ENCODE peak calls at places on chromosomes 13 and 19, in nine cellular contexts. L, F, B, I, T, C, P, X and E are unnamed samples.

GRCh38 chr13:63048648-63049047 is 1633.0 kb upstream of the PCDH20 start:
- DNase-seq in X (no peak), P (no peak), L (no peak), I (no peak), C (no peak), B (no peak), F (no peak), T (no peak), E (no peak)

GRCh38 chr13:91904597-91904996 is 506.2 kb downstream of the GPC5 start:
- DNase-seq in P (no peak), L (peak), C (no peak), X (no peak), T (no peak), I (no peak), B (no peak), F (no peak), E (no peak)

GRCh38 chr19:4971424-4971793 is 2.5 kb downstream of the KDM4B start:
- DNase-seq in T (no peak), P (peak), X (no peak), F (peak), C (peak), I (peak), B (peak), L (peak), E (peak)

GRCh38 chr19:7633619-7634018 is at the start of gene PCP2:
- DNase-seq in F (no peak), B (no peak), L (no peak), X (no peak), T (no peak), P (no peak), I (no peak), C (no peak), E (no peak)

GRCh38 chr13:20609145-20609544 is 42.2 kb downstream of the IFT88 start:
- DNase-seq in F (no peak), B (no peak), P (no peak), I (peak), L (peak), X (no peak), C (no peak), T (peak), E (no peak)

GRCh38 chr13:48431431-48431830 is 18.5 kb upstream of the LPAR6 start:
- DNase-seq in L (peak), F (no peak), C (no peak), X (no peak), I (peak), P (no peak), T (peak), B (no peak), E (no peak)

GRCh38 chr13:93023929-93024328 is 202.7 kb upstream of the GPC6 start:
- DNase-seq in I (no peak), F (no peak), L (no peak), P (no peak), B (no peak), X (no peak), T (no peak), C (no peak), E (no peak)

GRCh38 chr13:21402586-21403307 is 56.4 kb downstream of the ZDHHC20 start:
- DNase-seq in I (peak), C (no peak), X (no peak), L (peak), T (peak), F (no peak), P (no peak), B (no peak), E (no peak)

GRCh38 chr13:113118328-113119021 is 4.1 kb upstream of the F10 start:
- DNase-seq in T (no peak), F (no peak), P (no peak), B (no peak), I (no peak), X (no peak), C (no peak), L (no peak), E (no peak)

GRCh38 chr19:13164370-13165090 is 14.3 kb downstream of the IER2 start:
- DNase-seq in X (peak), P (peak), C (peak), I (peak), B (no peak), F (peak), L (peak), T (peak), E (peak)

GRCh38 chr19:46487802-46488445 is 7.7 kb downstream of the PNMA8B start:
- DNase-seq in P (peak), C (peak), I (peak), L (peak), F (peak), B (peak), X (peak), T (peak), E (peak)

GRCh38 chr13:57716295-57716694 is 84.8 kb downstream of the PCDH17 start:
- DNase-seq in B (no peak), L (no peak), P (no peak), T (no peak), I (no peak), F (no peak), X (no peak), C (peak), E (no peak)

GRCh38 chr19:18675779-18676178 is 7.7 kb upstream of the CRTC1 start:
- DNase-seq in T (no peak), I (peak), X (no peak), C (peak), L (no peak), B (no peak), P (peak), F (peak), E (no peak)

GRCh38 chr13:46062190-46062589 is 9.6 kb upstream of the ZC3H13 start:
- DNase-seq in P (no peak), X (no peak), C (no peak), B (no peak), T (peak), I (peak), L (peak), F (no peak), E (no peak)

GRCh38 chr13:44668707-44669106 is 92.6 kb upstream of the TSC22D1 start:
- DNase-seq in F (no peak), L (peak), I (peak), T (peak), P (no peak), C (no peak), X (no peak), B (no peak), E (no peak)

GRCh38 chr19:1082165-1082927 is 12.8 kb downstream of the POLR2E start:
- DNase-seq in T (peak), I (peak), P (peak), X (peak), C (peak), B (no peak), F (peak), L (no peak), E (peak)

GRCh38 chr13:106619688-106620555 is 52.0 kb upstream of the ARGLU1 start:
- DNase-seq in L (peak), C (peak), T (peak), P (peak), F (peak), X (peak), I (peak), B (peak), E (peak)

GRCh38 chr13:21741396-21741795 is 70.5 kb downstream of the FGF9 start:
- DNase-seq in P (no peak), C (no peak), T (no peak), B (no peak), F (no peak), X (no peak), I (no peak), L (no peak), E (no peak)

GRCh38 chr13:40211586-40211968 is 454.9 kb downstream of the FOXO1 start:
- DNase-seq in C (no peak), B (no peak), P (no peak), X (no peak), I (no peak), T (no peak), L (no peak), F (no peak), E (no peak)

DNA sequence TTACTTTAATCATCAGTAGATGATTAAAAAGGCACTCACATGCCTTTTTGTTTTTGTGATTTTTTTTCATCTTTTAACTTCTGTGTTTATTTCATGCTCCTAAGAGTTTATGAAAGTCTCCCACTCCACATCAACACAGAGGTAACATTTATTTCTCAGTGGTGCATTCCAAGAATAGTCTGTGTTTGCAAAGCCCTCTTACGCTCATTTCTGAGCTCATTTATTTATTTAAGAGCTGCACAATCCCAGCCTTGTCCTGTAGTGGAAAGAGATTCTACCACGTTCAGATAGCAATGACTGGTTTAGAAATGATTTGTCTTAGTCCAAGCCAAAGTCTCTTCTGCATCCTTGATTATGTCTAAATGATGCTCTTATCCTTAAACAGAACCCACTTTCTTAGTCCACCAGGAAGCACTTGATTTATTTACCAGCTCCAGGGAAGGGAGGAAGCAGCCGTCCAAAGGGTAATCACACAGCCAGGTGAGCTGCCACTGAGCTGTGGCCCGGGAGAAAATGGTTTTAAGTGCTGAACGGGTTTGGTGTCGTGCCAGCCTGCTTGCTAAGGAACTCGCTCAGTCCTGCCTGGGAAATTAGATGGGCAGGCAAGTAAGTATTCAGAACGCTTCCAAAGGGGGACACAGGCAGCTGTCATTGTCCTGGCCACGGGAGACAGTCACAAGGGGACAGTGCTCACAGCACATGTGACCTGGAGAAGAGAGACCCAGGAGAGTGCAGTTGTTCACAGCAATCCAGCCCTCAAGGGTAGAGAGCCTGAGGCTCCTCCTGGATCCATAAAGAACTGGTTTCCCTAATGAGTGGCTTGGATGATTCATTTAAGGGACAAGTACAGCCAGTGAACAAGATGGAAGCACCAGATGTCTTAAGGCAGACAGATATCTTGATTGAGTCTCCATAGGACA is 131.8 kb upstream of the WASF3 start:
- DNase-seq in C (no peak), P (no peak), X (no peak), B (no peak), I (no peak), T (peak), F (no peak), L (peak), E (no peak)
- H3K27ac ChIP-seq in C (no peak), P (no peak), X (no peak), B (no peak), I (no peak), T (no peak), F (no peak), L (no peak), E (peak)

GRCh38 chr19:17555929-17556813 is 722 bp downstream of the COLGALT1 start:
- DNase-seq in C (peak), I (peak), L (peak), T (peak), F (peak), B (peak), P (peak), X (peak), E (peak)

GRCh38 chr19:17555480-17555928 is at the start of gene COLGALT1:
- DNase-seq in X (peak), F (peak), T (peak), P (peak), B (peak), I (peak), L (peak), C (peak), E (peak)

GRCh38 chr19:17554968-17555479 is 425 bp upstream of the COLGALT1 start:
- DNase-seq in C (no peak), B (no peak), F (no peak), L (no peak), P (no peak), I (no peak), X (no peak), T (no peak), E (no peak)

GRCh38 chr19:17550076-17550667 is 5.3 kb upstream of the COLGALT1 start:
- DNase-seq in B (no peak), P (no peak), F (no peak), I (no peak), T (no peak), L (no peak), C (no peak), X (no peak), E (no peak)

GRCh38 chr19:17553256-17553655 is 2.2 kb upstream of the COLGALT1 start:
- DNase-seq in B (no peak), X (no peak), P (peak), I (peak), L (peak), F (peak), T (peak), C (peak), E (peak)
- H3K9ac ChIP-seq in B (no peak), X (no peak), P (peak), I (peak), L (peak), F (no peak), T (no peak), C (peak), E (no peak)

GRCh38 chr19:19821366-19822147 is at the start of gene ZNF506:
- DNase-seq in P (peak), L (peak), T (peak), B (peak), I (peak), X (peak), F (peak), C (peak), E (peak)
- H3K27ac ChIP-seq in P (no peak), L (peak), T (peak), B (peak), I (peak), X (peak), F (peak), C (peak), E (peak)

GRCh38 chr19:54451997-54452396 is 3.0 kb downstream of the LENG8 start:
- DNase-seq in P (no peak), I (no peak), C (no peak), F (no peak), X (no peak), L (no peak), T (no peak), B (no peak), E (no peak)
- H3K9ac ChIP-seq in P (no peak), I (peak), C (no peak), F (no peak), X (peak), L (peak), T (no peak), B (no peak), E (peak)

GRCh38 chr19:37007587-37008220 is 70.5 kb upstream of the ZNF420 start:
- DNase-seq in F (no peak), X (no peak), B (no peak), L (no peak), I (peak), T (peak), P (peak), C (no peak), E (peak)
- H3K27ac ChIP-seq in F (no peak), X (no peak), B (no peak), L (no peak), I (no peak), T (no peak), P (no peak), C (no peak), E (no peak)

GRCh38 chr19:44718441-44719261 is 19.7 kb downstream of the CEACAM16 start:
- DNase-seq in T (peak), C (peak), F (no peak), L (peak), X (peak), P (no peak), I (no peak), B (no peak), E (peak)
- H3K9ac ChIP-seq in T (no peak), C (peak), F (no peak), L (peak), X (peak), P (peak), I (no peak), B (no peak), E (peak)

GRCh38 chr13:98453254-98453843 is 123.6 kb downstream of the STK24 start:
- DNase-seq in T (no peak), I (peak), P (no peak), F (no peak), C (no peak), X (no peak), B (no peak), L (no peak), E (no peak)
- H3K27ac ChIP-seq in T (no peak), I (peak), P (no peak), F (no peak), C (no peak), X (no peak), B (no peak), L (no peak), E (no peak)

DNA sequence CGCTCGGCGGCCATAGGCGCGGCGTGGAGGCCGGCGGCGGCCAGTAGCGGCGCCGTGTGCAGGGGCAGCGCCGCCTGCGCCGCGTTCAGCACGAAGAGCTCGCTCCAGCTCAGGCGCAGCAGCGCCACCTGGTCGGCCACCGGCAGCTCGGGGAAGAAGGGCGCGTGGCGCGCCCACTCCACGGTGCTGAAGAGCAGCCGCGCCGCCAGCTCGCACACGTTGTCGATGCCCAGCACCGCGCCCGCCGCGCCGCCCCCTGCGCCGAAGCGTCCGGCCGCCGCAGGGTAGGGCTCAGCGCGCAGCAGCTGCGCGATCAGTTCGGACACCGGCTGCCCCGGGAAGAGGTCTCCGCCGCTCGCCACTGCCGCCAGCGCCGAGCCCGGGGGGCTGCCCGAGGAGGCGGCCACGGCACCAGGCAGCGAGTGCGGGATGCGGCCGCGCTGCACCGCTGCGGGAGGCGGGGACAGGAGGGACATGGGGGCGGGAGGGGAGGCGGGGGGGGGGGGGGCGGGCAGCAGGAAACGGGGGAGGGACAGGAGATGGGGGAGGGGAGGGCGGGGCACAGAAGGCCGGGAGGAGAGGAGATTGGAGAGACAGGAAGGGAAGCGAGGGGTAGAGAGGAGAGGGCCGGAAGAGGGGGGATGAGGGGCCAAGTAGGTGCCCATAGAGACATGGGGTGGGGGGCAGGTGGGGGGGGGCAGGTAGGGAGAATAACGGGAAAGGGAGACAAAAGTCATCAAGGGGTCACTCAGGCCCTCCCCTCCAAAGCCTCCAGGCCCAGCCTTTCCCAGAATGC is 9.8 kb downstream of the OCEL1 start:
- DNase-seq in T (peak), X (peak), P (peak), L (peak), F (peak), B (peak), C (peak), I (peak), E (peak)
- H3K9ac ChIP-seq in T (peak), X (peak), P (peak), L (peak), F (peak), B (peak), C (no peak), I (peak), E (peak)